ENCODE peak calls at places on chromosome 1, in nine cellular contexts. One of them, this sample, is unnamed.
A peak's percentile ranks its signal among the peaks of the same experiment; 100 is the strongest.

GRCh38 chr1:52102336-52103013 is 39.4 kb upstream of the ZFYVE9 start:
- DNase-seq in progenitor cell of endocrine pancreas: no peak
- DNase-seq in PC-3: no peak
- DNase-seq in right lobe of liver: no peak
- DNase-seq in WTC11: no peak
- DNase-seq in GM12865: peak; percentile 59
- DNase-seq in upper lobe of right lung: no peak
- DNase-seq in MCF 10A: no peak
- DNase-seq in AG04449: no peak
- DNase-seq in this sample: no peak

GRCh38 chr1:113849072-113849471 is 22.4 kb downstream of the PTPN22 start:
- DNase-seq in GM12865: no peak
- DNase-seq in upper lobe of right lung: no peak
- DNase-seq in AG04449: no peak
- DNase-seq in MCF 10A: no peak
- DNase-seq in right lobe of liver: no peak
- DNase-seq in progenitor cell of endocrine pancreas: no peak
- DNase-seq in WTC11: no peak
- DNase-seq in PC-3: no peak
- DNase-seq in this sample: no peak

GRCh38 chr1:161792740-161793139 is 26.6 kb downstream of the ATF6 start:
- DNase-seq in progenitor cell of endocrine pancreas: no peak
- DNase-seq in PC-3: peak; percentile 95
- DNase-seq in MCF 10A: peak; percentile 87
- DNase-seq in GM12865: peak; percentile 66
- DNase-seq in AG04449: peak; percentile 51
- DNase-seq in WTC11: no peak
- DNase-seq in right lobe of liver: no peak
- DNase-seq in upper lobe of right lung: no peak
- DNase-seq in this sample: peak; percentile 68

GRCh38 chr1:47898156-47898825 is 98.9 kb downstream of the TRABD2B start:
- DNase-seq in MCF 10A: no peak
- DNase-seq in PC-3: no peak
- DNase-seq in right lobe of liver: no peak
- DNase-seq in WTC11: peak; percentile 42
- DNase-seq in progenitor cell of endocrine pancreas: no peak
- DNase-seq in GM12865: no peak
- DNase-seq in AG04449: no peak
- DNase-seq in upper lobe of right lung: no peak
- DNase-seq in this sample: no peak

GRCh38 chr1:7269525-7269924 is 484.3 kb downstream of the CAMTA1 start:
- DNase-seq in MCF 10A: no peak
- DNase-seq in PC-3: no peak
- DNase-seq in progenitor cell of endocrine pancreas: no peak
- DNase-seq in right lobe of liver: no peak
- DNase-seq in upper lobe of right lung: no peak
- DNase-seq in AG04449: no peak
- DNase-seq in GM12865: no peak
- DNase-seq in WTC11: no peak
- DNase-seq in this sample: no peak

GRCh38 chr1:23283660-23284602 is 60.2 kb downstream of the HNRNPR start:
- DNase-seq in AG04449: peak; percentile 28
- DNase-seq in GM12865: no peak
- DNase-seq in PC-3: peak; percentile 51
- DNase-seq in right lobe of liver: no peak
- DNase-seq in MCF 10A: no peak
- DNase-seq in WTC11: no peak
- DNase-seq in progenitor cell of endocrine pancreas: no peak
- DNase-seq in upper lobe of right lung: no peak
- DNase-seq in this sample: no peak

GRCh38 chr1:31183927-31184554 is 55.6 kb downstream of the NKAIN1 start:
- DNase-seq in AG04449: no peak
- DNase-seq in GM12865: peak; percentile 56
- DNase-seq in upper lobe of right lung: no peak
- DNase-seq in WTC11: peak; percentile 82
- DNase-seq in PC-3: peak; percentile 66
- DNase-seq in MCF 10A: peak; percentile 56
- DNase-seq in right lobe of liver: no peak
- DNase-seq in progenitor cell of endocrine pancreas: peak; percentile 62
- DNase-seq in this sample: peak; percentile 51

GRCh38 chr1:101309334-101310221 is 72.8 kb downstream of the S1PR1 start:
- DNase-seq in right lobe of liver: peak; percentile 57
- DNase-seq in upper lobe of right lung: peak; percentile 74
- DNase-seq in WTC11: peak; percentile 51
- DNase-seq in MCF 10A: peak; percentile 56
- DNase-seq in GM12865: peak; percentile 87
- DNase-seq in PC-3: peak; percentile 57
- DNase-seq in AG04449: no peak
- DNase-seq in progenitor cell of endocrine pancreas: peak; percentile 34
- DNase-seq in this sample: peak; percentile 56

GRCh38 chr1:7373251-7373650 is 397.8 kb upstream of the VAMP3 start:
- DNase-seq in upper lobe of right lung: peak; percentile 38
- DNase-seq in right lobe of liver: no peak
- DNase-seq in PC-3: no peak
- DNase-seq in MCF 10A: no peak
- DNase-seq in progenitor cell of endocrine pancreas: no peak
- DNase-seq in GM12865: no peak
- DNase-seq in WTC11: no peak
- DNase-seq in AG04449: no peak
- DNase-seq in this sample: no peak

GRCh38 chr1:107480548-107480947 is 339.7 kb downstream of the NTNG1 start:
- DNase-seq in progenitor cell of endocrine pancreas: no peak
- DNase-seq in PC-3: no peak
- DNase-seq in GM12865: peak; percentile 16
- DNase-seq in MCF 10A: no peak
- DNase-seq in WTC11: no peak
- DNase-seq in AG04449: no peak
- DNase-seq in right lobe of liver: peak; percentile 21
- DNase-seq in upper lobe of right lung: no peak
- DNase-seq in this sample: no peak

GRCh38 chr1:109301874-109302273 is 4.9 kb downstream of the MYBPHL start:
- DNase-seq in WTC11: no peak
- DNase-seq in GM12865: no peak
- DNase-seq in progenitor cell of endocrine pancreas: no peak
- DNase-seq in PC-3: no peak
- DNase-seq in right lobe of liver: no peak
- DNase-seq in MCF 10A: no peak
- DNase-seq in AG04449: no peak
- DNase-seq in upper lobe of right lung: no peak
- DNase-seq in this sample: no peak
- TF ChIP-seq CTCF in WTC11: no peak
- TF ChIP-seq CTCF in GM12865: no peak
- TF ChIP-seq CTCF in progenitor cell of endocrine pancreas: no peak
- TF ChIP-seq CTCF in PC-3: no peak
- TF ChIP-seq CTCF in right lobe of liver: no peak
- TF ChIP-seq CTCF in MCF 10A: no peak
- TF ChIP-seq CTCF in AG04449: no peak
- TF ChIP-seq CTCF in upper lobe of right lung: no peak
- TF ChIP-seq CTCF in this sample: no peak

DNA sequence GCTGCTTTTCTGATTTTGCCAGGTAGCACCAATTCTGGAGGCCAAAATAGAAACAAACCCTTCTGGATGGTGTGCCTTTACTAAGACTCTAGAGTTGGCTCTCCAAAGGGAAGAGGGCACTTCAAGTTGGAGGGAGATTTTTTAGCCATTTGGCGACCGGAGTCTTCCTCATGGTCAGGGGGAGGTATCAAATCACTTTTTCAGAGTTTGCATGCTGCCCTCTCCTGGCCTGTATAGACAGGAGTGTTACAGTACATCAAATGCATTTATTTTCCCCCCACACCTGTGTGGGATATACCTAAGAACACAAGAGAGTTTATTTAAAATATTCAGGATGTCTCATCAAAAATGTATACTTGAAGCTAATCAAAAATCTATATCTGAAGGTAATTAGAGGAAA is 3.2 kb downstream of the GREM2 start:
- DNase-seq in PC-3: peak; percentile 64
- DNase-seq in GM12865: peak; percentile 4
- DNase-seq in upper lobe of right lung: no peak
- DNase-seq in right lobe of liver: no peak
- DNase-seq in MCF 10A: peak; percentile 67
- DNase-seq in AG04449: no peak
- DNase-seq in WTC11: peak; percentile 22
- DNase-seq in progenitor cell of endocrine pancreas: no peak
- DNase-seq in this sample: no peak
- TF ChIP-seq CTCF in PC-3: peak; percentile 82
- TF ChIP-seq CTCF in GM12865: no peak
- TF ChIP-seq CTCF in upper lobe of right lung: peak; percentile 12
- TF ChIP-seq CTCF in right lobe of liver: peak; percentile 53
- TF ChIP-seq CTCF in MCF 10A: peak; percentile 74
- TF ChIP-seq CTCF in AG04449: peak; percentile 29
- TF ChIP-seq CTCF in WTC11: no peak
- TF ChIP-seq CTCF in progenitor cell of endocrine pancreas: peak; percentile 51
- TF ChIP-seq CTCF in this sample: no peak

GRCh38 chr1:37474697-37475379 is 458 bp downstream of the ZC3H12A start:
- DNase-seq in right lobe of liver: no peak
- DNase-seq in GM12865: no peak
- DNase-seq in AG04449: no peak
- DNase-seq in MCF 10A: no peak
- DNase-seq in PC-3: peak; percentile 18
- DNase-seq in WTC11: no peak
- DNase-seq in upper lobe of right lung: peak; percentile 76
- DNase-seq in progenitor cell of endocrine pancreas: peak; percentile 27
- DNase-seq in this sample: no peak

GRCh38 chr1:37474051-37474696 is at the start of gene ZC3H12A:
- DNase-seq in upper lobe of right lung: peak; percentile 97
- DNase-seq in progenitor cell of endocrine pancreas: peak; percentile 85
- DNase-seq in GM12865: peak; percentile 96
- DNase-seq in right lobe of liver: peak; percentile 96
- DNase-seq in PC-3: peak; percentile 95
- DNase-seq in WTC11: peak; percentile 83
- DNase-seq in AG04449: no peak
- DNase-seq in MCF 10A: peak; percentile 93
- DNase-seq in this sample: peak; percentile 93

GRCh38 chr1:37472281-37472680 is 2.1 kb upstream of the ZC3H12A start:
- DNase-seq in MCF 10A: peak; percentile 16
- DNase-seq in right lobe of liver: no peak
- DNase-seq in upper lobe of right lung: no peak
- DNase-seq in WTC11: no peak
- DNase-seq in PC-3: no peak
- DNase-seq in progenitor cell of endocrine pancreas: no peak
- DNase-seq in GM12865: no peak
- DNase-seq in AG04449: no peak
- DNase-seq in this sample: no peak

GRCh38 chr1:37472994-37473393 is 1.4 kb upstream of the ZC3H12A start:
- DNase-seq in progenitor cell of endocrine pancreas: no peak
- DNase-seq in GM12865: no peak
- DNase-seq in WTC11: no peak
- DNase-seq in MCF 10A: no peak
- DNase-seq in PC-3: peak; percentile 35
- DNase-seq in upper lobe of right lung: no peak
- DNase-seq in right lobe of liver: no peak
- DNase-seq in AG04449: no peak
- DNase-seq in this sample: no peak

GRCh38 chr1:37473431-37474050 is 839 bp upstream of the ZC3H12A start:
- DNase-seq in GM12865: no peak
- DNase-seq in right lobe of liver: no peak
- DNase-seq in WTC11: no peak
- DNase-seq in upper lobe of right lung: no peak
- DNase-seq in AG04449: no peak
- DNase-seq in progenitor cell of endocrine pancreas: no peak
- DNase-seq in MCF 10A: peak; percentile 54
- DNase-seq in PC-3: peak; percentile 31
- DNase-seq in this sample: peak; percentile 46
- TF ChIP-seq CTCF in GM12865: no peak
- TF ChIP-seq CTCF in right lobe of liver: no peak
- TF ChIP-seq CTCF in WTC11: no peak
- TF ChIP-seq CTCF in upper lobe of right lung: no peak
- TF ChIP-seq CTCF in AG04449: no peak
- TF ChIP-seq CTCF in progenitor cell of endocrine pancreas: no peak
- TF ChIP-seq CTCF in MCF 10A: no peak
- TF ChIP-seq CTCF in PC-3: peak; percentile 31
- TF ChIP-seq CTCF in this sample: no peak

GRCh38 chr1:232263452-232263851 is 366.5 kb downstream of the SIPA1L2 start:
- DNase-seq in WTC11: no peak
- DNase-seq in GM12865: no peak
- DNase-seq in MCF 10A: no peak
- DNase-seq in upper lobe of right lung: no peak
- DNase-seq in right lobe of liver: no peak
- DNase-seq in progenitor cell of endocrine pancreas: no peak
- DNase-seq in PC-3: no peak
- DNase-seq in AG04449: no peak
- DNase-seq in this sample: no peak
- TF ChIP-seq CTCF in WTC11: no peak
- TF ChIP-seq CTCF in GM12865: no peak
- TF ChIP-seq CTCF in MCF 10A: no peak
- TF ChIP-seq CTCF in upper lobe of right lung: no peak
- TF ChIP-seq CTCF in right lobe of liver: no peak
- TF ChIP-seq CTCF in progenitor cell of endocrine pancreas: no peak
- TF ChIP-seq CTCF in PC-3: no peak
- TF ChIP-seq CTCF in AG04449: no peak
- TF ChIP-seq CTCF in this sample: no peak

GRCh38 chr1:93029317-93029716 is 49.8 kb upstream of the MTF2 start:
- DNase-seq in AG04449: no peak
- DNase-seq in GM12865: peak; percentile 62
- DNase-seq in right lobe of liver: no peak
- DNase-seq in MCF 10A: no peak
- DNase-seq in progenitor cell of endocrine pancreas: no peak
- DNase-seq in PC-3: no peak
- DNase-seq in WTC11: no peak
- DNase-seq in upper lobe of right lung: no peak
- DNase-seq in this sample: no peak

GRCh38 chr1:93036672-93037071 is 42.4 kb upstream of the MTF2 start:
- DNase-seq in right lobe of liver: no peak
- DNase-seq in upper lobe of right lung: no peak
- DNase-seq in WTC11: peak; percentile 12
- DNase-seq in AG04449: no peak
- DNase-seq in PC-3: no peak
- DNase-seq in GM12865: no peak
- DNase-seq in progenitor cell of endocrine pancreas: no peak
- DNase-seq in MCF 10A: no peak
- DNase-seq in this sample: no peak

GRCh38 chr1:93034397-93034796 is 44.7 kb upstream of the MTF2 start:
- DNase-seq in AG04449: no peak
- DNase-seq in PC-3: no peak
- DNase-seq in upper lobe of right lung: no peak
- DNase-seq in right lobe of liver: no peak
- DNase-seq in WTC11: no peak
- DNase-seq in GM12865: no peak
- DNase-seq in MCF 10A: no peak
- DNase-seq in progenitor cell of endocrine pancreas: no peak
- DNase-seq in this sample: no peak

GRCh38 chr1:93033029-93033428 is 46.1 kb upstream of the MTF2 start:
- DNase-seq in right lobe of liver: no peak
- DNase-seq in progenitor cell of endocrine pancreas: no peak
- DNase-seq in GM12865: peak; percentile 50
- DNase-seq in AG04449: no peak
- DNase-seq in upper lobe of right lung: no peak
- DNase-seq in MCF 10A: no peak
- DNase-seq in WTC11: no peak
- DNase-seq in PC-3: no peak
- DNase-seq in this sample: no peak

DNA sequence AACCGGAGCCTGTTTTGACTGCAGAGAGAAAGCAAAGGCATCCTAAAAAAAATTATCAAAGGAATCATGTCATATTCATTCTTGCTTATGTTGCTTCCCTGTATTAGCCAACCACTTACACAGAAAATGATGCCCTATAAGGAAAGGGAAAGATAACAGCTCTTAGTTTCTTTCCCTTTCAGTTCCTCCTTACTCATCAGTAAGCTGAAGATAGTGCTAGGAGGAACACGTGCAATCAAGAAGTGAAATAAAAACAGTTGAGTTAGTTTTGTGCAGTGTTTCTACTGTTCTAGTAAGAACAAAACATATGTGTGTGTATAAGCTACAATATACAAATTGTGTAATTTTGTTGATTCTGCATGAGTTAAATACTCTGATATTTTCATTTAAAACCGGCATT is 45.3 kb upstream of the MTF2 start:
- DNase-seq in WTC11: no peak
- DNase-seq in upper lobe of right lung: no peak
- DNase-seq in MCF 10A: no peak
- DNase-seq in PC-3: no peak
- DNase-seq in right lobe of liver: no peak
- DNase-seq in AG04449: no peak
- DNase-seq in progenitor cell of endocrine pancreas: no peak
- DNase-seq in GM12865: peak; percentile 65
- DNase-seq in this sample: no peak
- TF ChIP-seq CTCF in WTC11: no peak
- TF ChIP-seq CTCF in upper lobe of right lung: no peak
- TF ChIP-seq CTCF in MCF 10A: no peak
- TF ChIP-seq CTCF in PC-3: no peak
- TF ChIP-seq CTCF in right lobe of liver: no peak
- TF ChIP-seq CTCF in AG04449: no peak
- TF ChIP-seq CTCF in progenitor cell of endocrine pancreas: no peak
- TF ChIP-seq CTCF in GM12865: no peak
- TF ChIP-seq CTCF in this sample: no peak